ENCODE peak calls at places on chromosomes 2 and 18, in six cellular contexts. One of them, this sample, is unnamed.

GRCh38 chr2:28915939-28916338 is 21.5 kb downstream of the WDR43 start:
- DNase-seq in HCT116: no peak
- DNase-seq in SK-N-SH: no peak
- DNase-seq in H1: no peak
- DNase-seq in HepG2: no peak
- DNase-seq in K562: no peak
- DNase-seq in this sample: no peak

GRCh38 chr18:50158866-50159653 is 35.9 kb downstream of the MYO5B start:
- DNase-seq in H1: no peak
- DNase-seq in SK-N-SH: no peak
- DNase-seq in HepG2: no peak
- DNase-seq in HCT116: no peak
- DNase-seq in K562: no peak
- DNase-seq in this sample: peak; percentile 92

GRCh38 chr2:127145255-127145899 is 38.4 kb upstream of the BIN1 start:
- DNase-seq in H1: peak; percentile 27
- DNase-seq in K562: no peak
- DNase-seq in HCT116: no peak
- DNase-seq in HepG2: no peak
- DNase-seq in SK-N-SH: no peak
- DNase-seq in this sample: no peak

GRCh38 chr2:36663851-36664715 is 32.4 kb upstream of the VIT start:
- DNase-seq in H1: no peak
- DNase-seq in SK-N-SH: peak; percentile 66
- DNase-seq in K562: peak; percentile 68
- DNase-seq in HepG2: peak; percentile 81
- DNase-seq in HCT116: peak; percentile 64
- DNase-seq in this sample: peak; percentile 78

GRCh38 chr2:216777637-216778273 is 82.1 kb downstream of the TNP1 start:
- DNase-seq in SK-N-SH: peak; percentile 52
- DNase-seq in K562: peak; percentile 85
- DNase-seq in H1: peak; percentile 58
- DNase-seq in HCT116: peak; percentile 84
- DNase-seq in HepG2: peak; percentile 89
- DNase-seq in this sample: peak; percentile 83

GRCh38 chr2:111685342-111685741 is 198.7 kb downstream of the ANAPC1 start:
- DNase-seq in H1: no peak
- DNase-seq in SK-N-SH: no peak
- DNase-seq in HepG2: no peak
- DNase-seq in K562: no peak
- DNase-seq in HCT116: no peak
- DNase-seq in this sample: no peak

GRCh38 chr2:190867182-190867581 is 13.4 kb upstream of the GLS start:
- DNase-seq in HCT116: no peak
- DNase-seq in HepG2: no peak
- DNase-seq in K562: no peak
- DNase-seq in H1: no peak
- DNase-seq in SK-N-SH: no peak
- DNase-seq in this sample: no peak

GRCh38 chr2:1727101-1727771 is 17.1 kb downstream of the PXDN start:
- DNase-seq in HCT116: no peak
- DNase-seq in HepG2: no peak
- DNase-seq in SK-N-SH: no peak
- DNase-seq in H1: no peak
- DNase-seq in K562: no peak
- DNase-seq in this sample: no peak

GRCh38 chr2:54977149-54977548 is 73.1 kb downstream of the RTN4 start:
- DNase-seq in H1: no peak
- DNase-seq in HepG2: no peak
- DNase-seq in HCT116: no peak
- DNase-seq in SK-N-SH: no peak
- DNase-seq in K562: no peak
- DNase-seq in this sample: no peak

GRCh38 chr18:37552296-37552695 is 13.3 kb downstream of the CELF4 start:
- DNase-seq in HepG2: no peak
- DNase-seq in H1: no peak
- DNase-seq in K562: no peak
- DNase-seq in HCT116: no peak
- DNase-seq in SK-N-SH: no peak
- DNase-seq in this sample: no peak

GRCh38 chr2:30339071-30339470 is 107.7 kb downstream of the LBH start:
- DNase-seq in H1: no peak
- DNase-seq in K562: no peak
- DNase-seq in SK-N-SH: no peak
- DNase-seq in HepG2: no peak
- DNase-seq in HCT116: no peak
- DNase-seq in this sample: no peak

GRCh38 chr2:37602702-37603101 is 68.7 kb downstream of the CDC42EP3 start:
- DNase-seq in HCT116: no peak
- DNase-seq in HepG2: no peak
- DNase-seq in SK-N-SH: no peak
- DNase-seq in H1: no peak
- DNase-seq in K562: no peak
- DNase-seq in this sample: no peak

GRCh38 chr2:109173311-109174171 is 44.5 kb downstream of the SH3RF3 start:
- DNase-seq in HepG2: no peak
- DNase-seq in K562: peak; percentile 16
- DNase-seq in HCT116: no peak
- DNase-seq in SK-N-SH: peak; percentile 53
- DNase-seq in H1: no peak
- DNase-seq in this sample: no peak

GRCh38 chr2:229090231-229090630 is 180.9 kb downstream of the PID1 start:
- DNase-seq in K562: no peak
- DNase-seq in H1: no peak
- DNase-seq in HCT116: no peak
- DNase-seq in HepG2: no peak
- DNase-seq in SK-N-SH: no peak
- DNase-seq in this sample: no peak

GRCh38 chr2:230137902-230138539 is 69.3 kb upstream of the SLC16A14 start:
- DNase-seq in HCT116: no peak
- DNase-seq in H1: no peak
- DNase-seq in SK-N-SH: no peak
- DNase-seq in K562: no peak
- DNase-seq in HepG2: peak; percentile 17
- DNase-seq in this sample: no peak

GRCh38 chr2:1097086-1097485 is 146.4 kb downstream of the SNTG2 start:
- DNase-seq in H1: no peak
- DNase-seq in K562: no peak
- DNase-seq in HepG2: no peak
- DNase-seq in SK-N-SH: no peak
- DNase-seq in HCT116: no peak
- DNase-seq in this sample: no peak

GRCh38 chr2:31322376-31322775 is 88.4 kb downstream of the EHD3 start:
- DNase-seq in HCT116: no peak
- DNase-seq in H1: no peak
- DNase-seq in K562: no peak
- DNase-seq in HepG2: no peak
- DNase-seq in SK-N-SH: no peak
- DNase-seq in this sample: no peak

GRCh38 chr18:49656098-49656591 is 94.3 kb downstream of the LIPG start:
- DNase-seq in HCT116: peak; percentile 97
- DNase-seq in K562: no peak
- DNase-seq in SK-N-SH: no peak
- DNase-seq in HepG2: no peak
- DNase-seq in H1: no peak
- DNase-seq in this sample: peak; percentile 4

GRCh38 chr2:10575566-10576300 is 114.0 kb downstream of the NOL10 start:
- DNase-seq in SK-N-SH: no peak
- DNase-seq in H1: no peak
- DNase-seq in HepG2: no peak
- DNase-seq in K562: no peak
- DNase-seq in HCT116: peak; percentile 22
- DNase-seq in this sample: no peak

GRCh38 chr2:232781765-232782164 is 5.4 kb upstream of the KCNJ13 start:
- DNase-seq in H1: no peak
- DNase-seq in K562: no peak
- DNase-seq in SK-N-SH: peak; percentile 3
- DNase-seq in HCT116: no peak
- DNase-seq in HepG2: peak; percentile 12
- DNase-seq in this sample: peak; percentile 10

GRCh38 chr18:23377669-23378469 is 75.2 kb upstream of the RIOK3 start:
- DNase-seq in K562: peak; percentile 25
- DNase-seq in HCT116: peak; percentile 26
- DNase-seq in HepG2: peak; percentile 60
- DNase-seq in SK-N-SH: no peak
- DNase-seq in H1: no peak
- DNase-seq in this sample: no peak

GRCh38 chr2:69456154-69456553 is 18.9 kb upstream of the NFU1 start:
- DNase-seq in K562: no peak
- DNase-seq in HepG2: no peak
- DNase-seq in H1: no peak
- DNase-seq in SK-N-SH: no peak
- DNase-seq in HCT116: no peak
- DNase-seq in this sample: no peak

GRCh38 chr18:24140697-24141096 is 1.8 kb downstream of the CABYR start:
- DNase-seq in HepG2: no peak
- DNase-seq in K562: no peak
- DNase-seq in H1: no peak
- DNase-seq in HCT116: no peak
- DNase-seq in SK-N-SH: no peak
- DNase-seq in this sample: no peak

GRCh38 chr18:12960395-12960794 is 12.6 kb downstream of the SEH1L start:
- DNase-seq in SK-N-SH: no peak
- DNase-seq in K562: no peak
- DNase-seq in HepG2: no peak
- DNase-seq in HCT116: no peak
- DNase-seq in H1: no peak
- DNase-seq in this sample: no peak

GRCh38 chr2:215717627-215718412 is 282.0 kb upstream of the FN1 start:
- DNase-seq in SK-N-SH: no peak
- DNase-seq in HepG2: no peak
- DNase-seq in H1: no peak
- DNase-seq in K562: no peak
- DNase-seq in HCT116: no peak
- DNase-seq in this sample: no peak

GRCh38 chr2:39732492-39732891 is 46.6 kb downstream of the THUMPD2 start:
- DNase-seq in K562: no peak
- DNase-seq in SK-N-SH: no peak
- DNase-seq in HCT116: no peak
- DNase-seq in H1: no peak
- DNase-seq in HepG2: no peak
- DNase-seq in this sample: no peak

GRCh38 chr18:54822872-54823845 is 5.1 kb upstream of the RAB27B start:
- DNase-seq in K562: peak; percentile 46
- DNase-seq in SK-N-SH: no peak
- DNase-seq in HepG2: no peak
- DNase-seq in HCT116: peak; percentile 34
- DNase-seq in H1: no peak
- DNase-seq in this sample: no peak

DNA sequence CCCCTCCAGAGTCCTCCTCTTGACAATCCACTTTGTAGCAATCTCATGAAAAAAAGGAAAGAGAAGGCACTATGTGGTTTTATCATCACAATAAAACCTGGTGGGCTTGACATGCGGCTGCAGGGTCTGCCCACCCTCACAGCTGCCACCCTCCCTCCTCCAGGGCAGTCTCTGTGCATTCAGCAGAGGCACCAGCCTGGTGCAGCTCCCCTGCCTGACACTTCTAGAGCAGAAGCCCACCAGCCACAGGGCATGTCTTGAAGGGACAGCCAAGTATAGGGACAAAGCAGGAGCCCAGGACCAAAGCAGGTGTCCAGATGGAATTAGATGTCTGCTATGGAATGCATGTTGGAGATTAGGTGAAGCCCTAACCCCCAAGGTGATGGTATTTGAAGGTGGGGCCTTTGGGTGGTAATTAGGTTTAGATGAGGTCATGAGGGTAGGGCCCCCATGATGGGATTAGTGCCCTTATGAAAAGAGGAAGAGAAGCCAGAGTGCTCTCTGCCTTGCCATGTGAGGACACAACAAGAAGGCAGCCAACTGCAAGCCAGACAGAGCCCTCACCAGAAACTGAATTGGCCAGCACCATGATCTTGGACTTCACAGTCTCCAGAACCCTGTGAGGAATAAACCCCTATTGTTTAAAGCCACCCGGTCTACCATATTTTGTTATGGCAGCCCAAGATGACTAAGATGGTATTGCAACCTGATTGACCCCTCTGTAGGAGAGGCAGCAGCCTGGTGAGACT is 86.9 kb downstream of the MCFD2 start:
- DNase-seq in HCT116: no peak
- DNase-seq in H1: no peak
- DNase-seq in K562: no peak
- DNase-seq in HepG2: no peak
- DNase-seq in SK-N-SH: no peak
- DNase-seq in this sample: no peak
- TF ChIP-seq JUND in HCT116: no peak
- TF ChIP-seq JUND in H1: no peak
- TF ChIP-seq JUND in K562: no peak
- TF ChIP-seq JUND in HepG2: no peak
- TF ChIP-seq JUND in SK-N-SH: no peak
- TF ChIP-seq JUND in this sample: no peak

DNA sequence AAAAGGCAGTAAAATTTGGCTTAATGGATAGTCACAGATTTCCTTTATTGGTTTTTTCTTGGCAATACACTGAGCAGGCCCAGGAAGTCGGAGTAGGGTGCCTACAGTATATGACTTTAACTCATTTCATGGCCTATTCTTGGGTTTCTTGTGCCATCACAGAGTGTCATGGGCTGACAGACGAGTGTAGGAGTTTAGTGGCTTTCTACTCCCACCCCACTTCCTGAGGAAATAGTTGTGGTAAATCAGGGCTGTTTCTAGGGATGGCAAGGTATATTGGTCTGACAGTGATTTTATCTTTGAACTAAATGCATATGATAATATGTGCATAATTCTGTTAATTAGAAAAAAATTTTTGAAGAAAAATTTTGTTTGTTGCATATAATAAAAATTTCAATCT is 100.1 kb downstream of the PLCL1 start:
- DNase-seq in HepG2: no peak
- DNase-seq in SK-N-SH: no peak
- DNase-seq in K562: no peak
- DNase-seq in HCT116: no peak
- DNase-seq in H1: no peak
- DNase-seq in this sample: no peak
- TF ChIP-seq JUND in HepG2: no peak
- TF ChIP-seq JUND in SK-N-SH: no peak
- TF ChIP-seq JUND in K562: no peak
- TF ChIP-seq JUND in HCT116: no peak
- TF ChIP-seq JUND in H1: no peak
- TF ChIP-seq JUND in this sample: no peak

DNA sequence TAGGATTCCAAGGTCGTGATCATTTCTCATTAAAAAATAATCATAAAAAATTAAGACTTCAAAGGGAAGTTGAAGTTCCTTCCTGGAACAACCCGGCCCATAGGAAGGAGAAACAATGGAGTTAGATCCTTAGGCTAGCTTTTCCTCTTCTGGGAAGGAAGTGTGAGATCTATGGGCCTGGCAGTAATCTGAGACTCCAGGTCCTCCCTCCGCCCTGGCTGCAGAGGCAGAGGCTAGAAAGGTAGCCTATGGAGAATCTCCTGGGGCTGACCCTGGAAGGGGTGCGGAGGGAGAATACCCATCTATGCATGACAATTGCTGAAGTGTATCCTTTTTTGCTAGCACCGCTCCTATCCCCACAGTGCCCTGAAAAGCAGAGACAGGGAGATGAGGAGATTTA is 37.9 kb downstream of the TRIB2 start:
- DNase-seq in SK-N-SH: no peak
- DNase-seq in HepG2: no peak
- DNase-seq in K562: no peak
- DNase-seq in H1: peak; percentile 50
- DNase-seq in HCT116: no peak
- DNase-seq in this sample: no peak
- TF ChIP-seq JUND in SK-N-SH: no peak
- TF ChIP-seq JUND in HepG2: no peak
- TF ChIP-seq JUND in K562: no peak
- TF ChIP-seq JUND in H1: no peak
- TF ChIP-seq JUND in HCT116: no peak
- TF ChIP-seq JUND in this sample: no peak

GRCh38 chr2:156399224-156399949 is 36.8 kb upstream of the GPD2 start:
- DNase-seq in SK-N-SH: peak; percentile 16
- DNase-seq in K562: no peak
- DNase-seq in HCT116: no peak
- DNase-seq in H1: no peak
- DNase-seq in HepG2: no peak
- DNase-seq in this sample: no peak
- TF ChIP-seq JUND in SK-N-SH: no peak
- TF ChIP-seq JUND in K562: no peak
- TF ChIP-seq JUND in HCT116: no peak
- TF ChIP-seq JUND in H1: no peak
- TF ChIP-seq JUND in HepG2: no peak
- TF ChIP-seq JUND in this sample: no peak

This sample was measured in T47D.